ENCODE peak calls at places on chromosome 14, in six cellular contexts. One of them, this sample, is unnamed. For H3K9me3, the result is how much of the 10 kb centered on the place peaks cover.

GRCh38 chr14:25237845-25238244 is 187.9 kb upstream of the STXBP6 start:
- DNase-seq in aorta: no peak
- DNase-seq in MM.1S: no peak
- DNase-seq in neuronal stem cell: peak
- DNase-seq in CD4-positive, CD25-positive, alpha-beta regulatory T cell: no peak
- DNase-seq in tibial artery: no peak
- DNase-seq in this sample: no peak

GRCh38 chr14:76918751-76919421 is 92.7 kb downstream of the LRRC74A start:
- DNase-seq in aorta: peak
- DNase-seq in MM.1S: no peak
- DNase-seq in neuronal stem cell: no peak
- DNase-seq in CD4-positive, CD25-positive, alpha-beta regulatory T cell: no peak
- DNase-seq in tibial artery: peak
- DNase-seq in this sample: peak

GRCh38 chr14:77752799-77753516 is 8.0 kb downstream of the SNW1 start:
- DNase-seq in aorta: no peak
- DNase-seq in MM.1S: no peak
- DNase-seq in neuronal stem cell: no peak
- DNase-seq in CD4-positive, CD25-positive, alpha-beta regulatory T cell: no peak
- DNase-seq in tibial artery: no peak
- DNase-seq in this sample: no peak

GRCh38 chr14:103736546-103737431 is 21.2 kb downstream of the ZFYVE21 start:
- DNase-seq in aorta: no peak
- DNase-seq in MM.1S: no peak
- DNase-seq in neuronal stem cell: no peak
- DNase-seq in CD4-positive, CD25-positive, alpha-beta regulatory T cell: no peak
- DNase-seq in tibial artery: peak
- DNase-seq in this sample: no peak

GRCh38 chr14:51616724-51617409 is 34.8 kb upstream of the FRMD6 start:
- DNase-seq in aorta: no peak
- DNase-seq in MM.1S: no peak
- DNase-seq in neuronal stem cell: no peak
- DNase-seq in CD4-positive, CD25-positive, alpha-beta regulatory T cell: no peak
- DNase-seq in tibial artery: no peak
- DNase-seq in this sample: no peak

GRCh38 chr14:50920482-50921225 is 23.6 kb downstream of the PYGL start:
- DNase-seq in aorta: no peak
- DNase-seq in MM.1S: no peak
- DNase-seq in neuronal stem cell: peak
- DNase-seq in CD4-positive, CD25-positive, alpha-beta regulatory T cell: no peak
- DNase-seq in tibial artery: no peak
- DNase-seq in this sample: no peak

GRCh38 chr14:39174560-39175444 is at the start of gene PNN:
- DNase-seq in aorta: peak
- DNase-seq in MM.1S: peak
- DNase-seq in neuronal stem cell: peak
- DNase-seq in CD4-positive, CD25-positive, alpha-beta regulatory T cell: peak
- DNase-seq in tibial artery: peak
- DNase-seq in this sample: peak

GRCh38 chr14:54577977-54578376 is 11.0 kb downstream of the SAMD4A start:
- DNase-seq in aorta: no peak
- DNase-seq in MM.1S: no peak
- DNase-seq in neuronal stem cell: no peak
- DNase-seq in CD4-positive, CD25-positive, alpha-beta regulatory T cell: no peak
- DNase-seq in tibial artery: no peak
- DNase-seq in this sample: no peak

GRCh38 chr14:68947802-68948201 is 31.3 kb downstream of the ACTN1 start:
- DNase-seq in aorta: peak
- DNase-seq in MM.1S: no peak
- DNase-seq in neuronal stem cell: no peak
- DNase-seq in CD4-positive, CD25-positive, alpha-beta regulatory T cell: no peak
- DNase-seq in tibial artery: peak
- DNase-seq in this sample: peak

GRCh38 chr14:21078287-21078686 is 8.2 kb downstream of the ARHGEF40 start:
- DNase-seq in aorta: no peak
- DNase-seq in MM.1S: no peak
- DNase-seq in neuronal stem cell: no peak
- DNase-seq in CD4-positive, CD25-positive, alpha-beta regulatory T cell: no peak
- DNase-seq in tibial artery: no peak
- DNase-seq in this sample: no peak

GRCh38 chr14:73829526-73830431 is 21.9 kb upstream of the PTGR2 start:
- DNase-seq in aorta: peak
- DNase-seq in MM.1S: no peak
- DNase-seq in neuronal stem cell: no peak
- DNase-seq in CD4-positive, CD25-positive, alpha-beta regulatory T cell: no peak
- DNase-seq in tibial artery: no peak
- DNase-seq in this sample: no peak

GRCh38 chr14:76919811-76920571 is 93.8 kb downstream of the LRRC74A start:
- DNase-seq in aorta: peak
- DNase-seq in MM.1S: no peak
- DNase-seq in neuronal stem cell: no peak
- DNase-seq in CD4-positive, CD25-positive, alpha-beta regulatory T cell: no peak
- DNase-seq in tibial artery: peak
- DNase-seq in this sample: peak

GRCh38 chr14:20624495-20625070 is 16.9 kb downstream of the OR6S1 start:
- DNase-seq in aorta: peak
- DNase-seq in MM.1S: no peak
- DNase-seq in neuronal stem cell: no peak
- DNase-seq in CD4-positive, CD25-positive, alpha-beta regulatory T cell: peak
- DNase-seq in tibial artery: peak
- DNase-seq in this sample: peak

GRCh38 chr14:63852271-63852816 is 460 bp upstream of the SYNE2 start:
- DNase-seq in aorta: no peak
- DNase-seq in MM.1S: peak
- DNase-seq in neuronal stem cell: no peak
- DNase-seq in CD4-positive, CD25-positive, alpha-beta regulatory T cell: no peak
- DNase-seq in tibial artery: no peak
- DNase-seq in this sample: no peak

GRCh38 chr14:104081493-104081835 is 4.0 kb upstream of the ASPG start:
- DNase-seq in aorta: no peak
- DNase-seq in MM.1S: no peak
- DNase-seq in neuronal stem cell: no peak
- DNase-seq in CD4-positive, CD25-positive, alpha-beta regulatory T cell: no peak
- DNase-seq in tibial artery: no peak
- DNase-seq in this sample: no peak

GRCh38 chr14:99029916-99030305 is 242.1 kb downstream of the BCL11B start:
- DNase-seq in aorta: no peak
- DNase-seq in MM.1S: no peak
- DNase-seq in neuronal stem cell: no peak
- DNase-seq in CD4-positive, CD25-positive, alpha-beta regulatory T cell: no peak
- DNase-seq in tibial artery: no peak
- DNase-seq in this sample: no peak

GRCh38 chr14:22850944-22851790 is 14.8 kb downstream of the MMP14 start:
- DNase-seq in aorta: peak
- DNase-seq in MM.1S: no peak
- DNase-seq in neuronal stem cell: no peak
- DNase-seq in CD4-positive, CD25-positive, alpha-beta regulatory T cell: no peak
- DNase-seq in tibial artery: peak
- DNase-seq in this sample: peak

GRCh38 chr14:101838476-101838875 is 77.0 kb downstream of the PPP2R5C start:
- DNase-seq in aorta: no peak
- DNase-seq in MM.1S: no peak
- DNase-seq in neuronal stem cell: no peak
- DNase-seq in CD4-positive, CD25-positive, alpha-beta regulatory T cell: no peak
- DNase-seq in tibial artery: no peak
- DNase-seq in this sample: no peak

GRCh38 chr14:39434401-39434800 is 2.2 kb upstream of the FBXO33 start:
- DNase-seq in aorta: no peak
- DNase-seq in MM.1S: no peak
- DNase-seq in neuronal stem cell: no peak
- DNase-seq in CD4-positive, CD25-positive, alpha-beta regulatory T cell: no peak
- DNase-seq in tibial artery: no peak
- DNase-seq in this sample: no peak

GRCh38 chr14:68466491-68466977 is 326.3 kb downstream of the ZFP36L1 start:
- DNase-seq in aorta: peak
- DNase-seq in MM.1S: no peak
- DNase-seq in neuronal stem cell: no peak
- DNase-seq in CD4-positive, CD25-positive, alpha-beta regulatory T cell: no peak
- DNase-seq in tibial artery: peak
- DNase-seq in this sample: no peak

GRCh38 chr14:100103261-100104005 is 38.2 kb downstream of the EVL start:
- DNase-seq in aorta: no peak
- DNase-seq in MM.1S: no peak
- DNase-seq in neuronal stem cell: no peak
- DNase-seq in CD4-positive, CD25-positive, alpha-beta regulatory T cell: no peak
- DNase-seq in tibial artery: peak
- DNase-seq in this sample: peak

GRCh38 chr14:100105357-100106169 is 40.3 kb downstream of the EVL start:
- DNase-seq in aorta: peak
- DNase-seq in MM.1S: no peak
- DNase-seq in neuronal stem cell: no peak
- DNase-seq in CD4-positive, CD25-positive, alpha-beta regulatory T cell: no peak
- DNase-seq in tibial artery: peak
- DNase-seq in this sample: no peak

GRCh38 chr14:100106260-100106659 is 41.0 kb downstream of the EVL start:
- DNase-seq in aorta: no peak
- DNase-seq in MM.1S: no peak
- DNase-seq in neuronal stem cell: no peak
- DNase-seq in CD4-positive, CD25-positive, alpha-beta regulatory T cell: peak
- DNase-seq in tibial artery: peak
- DNase-seq in this sample: no peak

GRCh38 chr14:100104006-100104352 is 38.8 kb downstream of the EVL start:
- DNase-seq in aorta: no peak
- DNase-seq in MM.1S: no peak
- DNase-seq in neuronal stem cell: no peak
- DNase-seq in CD4-positive, CD25-positive, alpha-beta regulatory T cell: no peak
- DNase-seq in tibial artery: peak
- DNase-seq in this sample: no peak

GRCh38 chr14:100104523-100105300 is 39.5 kb downstream of the EVL start:
- DNase-seq in aorta: no peak
- DNase-seq in MM.1S: no peak
- DNase-seq in neuronal stem cell: no peak
- DNase-seq in CD4-positive, CD25-positive, alpha-beta regulatory T cell: no peak
- DNase-seq in tibial artery: peak
- DNase-seq in this sample: no peak
- H3K27ac ChIP-seq in aorta: peak
- H3K27ac ChIP-seq in MM.1S: no peak
- H3K27ac ChIP-seq in neuronal stem cell: no peak
- H3K27ac ChIP-seq in CD4-positive, CD25-positive, alpha-beta regulatory T cell: peak
- H3K27ac ChIP-seq in tibial artery: peak
- H3K27ac ChIP-seq in this sample: peak

GRCh38 chr14:37591941-37592287 is 3.1 kb downstream of the FOXA1 start:
- DNase-seq in aorta: no peak
- DNase-seq in MM.1S: no peak
- DNase-seq in neuronal stem cell: no peak
- DNase-seq in CD4-positive, CD25-positive, alpha-beta regulatory T cell: no peak
- DNase-seq in tibial artery: no peak
- DNase-seq in this sample: no peak

GRCh38 chr14:37591311-37591940 is 3.6 kb downstream of the FOXA1 start:
- DNase-seq in aorta: no peak
- DNase-seq in MM.1S: no peak
- DNase-seq in neuronal stem cell: no peak
- DNase-seq in CD4-positive, CD25-positive, alpha-beta regulatory T cell: no peak
- DNase-seq in tibial artery: no peak
- DNase-seq in this sample: no peak

GRCh38 chr14:37594238-37594915 is 672 bp downstream of the FOXA1 start:
- DNase-seq in aorta: no peak
- DNase-seq in MM.1S: peak
- DNase-seq in neuronal stem cell: peak
- DNase-seq in CD4-positive, CD25-positive, alpha-beta regulatory T cell: no peak
- DNase-seq in tibial artery: no peak
- DNase-seq in this sample: no peak

GRCh38 chr14:37593496-37594237 is 1.4 kb downstream of the FOXA1 start:
- DNase-seq in aorta: no peak
- DNase-seq in MM.1S: no peak
- DNase-seq in neuronal stem cell: no peak
- DNase-seq in CD4-positive, CD25-positive, alpha-beta regulatory T cell: no peak
- DNase-seq in tibial artery: no peak
- DNase-seq in this sample: no peak

GRCh38 chr14:37592288-37593274 is 2.5 kb downstream of the FOXA1 start:
- DNase-seq in aorta: no peak
- DNase-seq in MM.1S: no peak
- DNase-seq in neuronal stem cell: peak
- DNase-seq in CD4-positive, CD25-positive, alpha-beta regulatory T cell: no peak
- DNase-seq in tibial artery: no peak
- DNase-seq in this sample: no peak
- H3K9me3 ChIP-seq in aorta: under half
- H3K9me3 ChIP-seq in MM.1S: under half
- H3K9me3 ChIP-seq in neuronal stem cell: under half
- H3K9me3 ChIP-seq in CD4-positive, CD25-positive, alpha-beta regulatory T cell: under half
- H3K9me3 ChIP-seq in tibial artery: under half
- H3K9me3 ChIP-seq in this sample: under half

DNA sequence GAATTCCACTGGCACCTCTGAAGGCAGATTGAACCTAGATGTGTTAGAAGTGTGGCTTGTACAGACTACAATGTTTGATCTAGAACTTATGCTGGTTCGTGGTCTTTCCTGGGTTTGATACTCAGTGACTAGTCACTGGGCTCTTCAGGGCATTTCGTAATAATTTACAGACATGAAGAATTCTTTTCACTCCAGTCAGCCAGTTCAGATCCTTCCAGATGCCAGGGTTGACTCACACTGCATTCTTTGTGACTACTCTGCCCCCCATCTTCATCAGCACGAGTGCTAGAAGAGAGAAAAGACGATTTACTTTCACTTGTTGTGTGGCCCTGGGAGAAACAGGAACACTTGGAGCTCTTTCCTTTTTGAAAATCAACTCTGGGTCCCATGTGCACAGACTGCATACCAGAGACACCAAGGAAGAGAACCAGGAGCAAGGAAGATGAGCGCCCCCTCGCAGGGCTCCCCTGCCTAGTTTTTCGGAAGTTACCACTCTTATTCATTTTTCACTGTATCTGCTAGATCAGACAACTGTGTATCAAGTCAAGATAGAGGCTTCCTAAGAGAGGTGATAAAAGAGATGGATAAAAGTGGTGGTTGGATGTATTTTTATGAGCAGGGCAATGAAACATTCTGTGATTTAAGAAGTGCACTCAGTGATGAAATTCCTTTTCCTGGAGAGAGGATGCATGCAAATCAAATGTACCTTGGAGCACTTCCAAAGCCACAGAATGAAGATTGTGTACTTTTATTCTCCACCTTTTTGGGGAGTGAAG is 33.5 kb upstream of the EVL start:
- DNase-seq in aorta: peak
- DNase-seq in MM.1S: no peak
- DNase-seq in neuronal stem cell: no peak
- DNase-seq in CD4-positive, CD25-positive, alpha-beta regulatory T cell: no peak
- DNase-seq in tibial artery: peak
- DNase-seq in this sample: no peak
- H3K27ac ChIP-seq in aorta: no peak
- H3K27ac ChIP-seq in MM.1S: no peak
- H3K27ac ChIP-seq in neuronal stem cell: no peak
- H3K27ac ChIP-seq in CD4-positive, CD25-positive, alpha-beta regulatory T cell: no peak
- H3K27ac ChIP-seq in tibial artery: peak
- H3K27ac ChIP-seq in this sample: peak

GRCh38 chr14:61647704-61648103 is 47.6 kb upstream of the HIF1A start:
- DNase-seq in aorta: no peak
- DNase-seq in MM.1S: no peak
- DNase-seq in neuronal stem cell: no peak
- DNase-seq in CD4-positive, CD25-positive, alpha-beta regulatory T cell: no peak
- DNase-seq in tibial artery: no peak
- DNase-seq in this sample: no peak
- H3K9me3 ChIP-seq in aorta: under half
- H3K9me3 ChIP-seq in MM.1S: under half
- H3K9me3 ChIP-seq in neuronal stem cell: under half
- H3K9me3 ChIP-seq in CD4-positive, CD25-positive, alpha-beta regulatory T cell: under half
- H3K9me3 ChIP-seq in tibial artery: under half
- H3K9me3 ChIP-seq in this sample: under half

This sample was measured in left ventricle myocardium inferior.